ENCODE peak calls at places on chromosomes 6 and 20, in four cellular contexts. Z, K, P and A are unnamed samples.
A peak's percentile ranks its signal among the peaks of the same experiment; 100 is the strongest.

GRCh38 chr6:27178860-27179259 is 68.6 kb upstream of the PRSS16 start:
- DNase-seq in Z (no peak), K (no peak), P (no peak), A (no peak)

GRCh38 chr6:41707565-41708200 is 27.7 kb downstream of the TFEB start:
- DNase-seq in Z (no peak), K (peak; percentile 54), P (no peak), A (peak; percentile 63)

GRCh38 chr6:35596448-35597442 is 84.0 kb upstream of the TULP1 start:
- DNase-seq in Z (peak; percentile 81), K (no peak), P (no peak), A (no peak)

GRCh38 chr6:75608304-75608703 is 6.6 kb downstream of the SENP6 start:
- DNase-seq in Z (no peak), K (no peak), P (no peak), A (no peak)

GRCh38 chr6:105294129-105294528 is 108.8 kb downstream of the PREP start:
- DNase-seq in Z (no peak), K (no peak), P (no peak), A (no peak)

GRCh38 chr6:111872521-111873177 is 603 bp downstream of the FYN start:
- DNase-seq in Z (peak; percentile 50), K (peak; percentile 39), P (peak; percentile 50), A (peak; percentile 27)

GRCh38 chr20:921020-921419 is 4.9 kb upstream of the ANGPT4 start:
- DNase-seq in Z (no peak), K (no peak), P (no peak), A (peak; percentile 28)

GRCh38 chr20:55714082-55714481 is 291.2 kb downstream of the CBLN4 start:
- DNase-seq in Z (no peak), K (no peak), P (no peak), A (no peak)

GRCh38 chr6:190596-191395 is 101.5 kb upstream of the DUSP22 start:
- DNase-seq in Z (no peak), K (no peak), P (no peak), A (no peak)

GRCh38 chr20:22617160-22617559 is 32.8 kb upstream of the FOXA2 start:
- DNase-seq in Z (no peak), K (peak; percentile 32), P (no peak), A (peak; percentile 53)

GRCh38 chr6:22113046-22113766 is 183.6 kb downstream of the PRL start:
- DNase-seq in Z (peak; percentile 97), K (peak; percentile 53), P (no peak), A (no peak)

GRCh38 chr20:62219992-62220665 is at the start of gene HRH3:
- DNase-seq in Z (no peak), K (no peak), P (no peak), A (no peak)

GRCh38 chr20:35788796-35789195 is 17.0 kb downstream of the PHF20 start:
- DNase-seq in Z (no peak), K (no peak), P (no peak), A (no peak)